ENCODE peak calls at places on chromosomes 13 and 19, in five cellular contexts. Q is stimulated activated CD4-positive, alpha-beta T cell treated with anti-CD3 and anti-CD28 coated beads, Interleukin-2, amount 100 ng/mL, for 48 hours; X is amygdala; J is ascending aorta; N is substantia nigra. T is an unnamed sample.

GRCh38 chr13:27523345-27524073 is 73.1 kb upstream of the MTIF3 start:
- DNase-seq in Q (no peak), X (no peak), J (no peak), N (no peak), T (no peak)

GRCh38 chr19:15730538-15730937 is 2.7 kb downstream of the OR10H2 start:
- DNase-seq in Q (no peak), X (no peak), J (no peak), N (no peak), T (no peak)

GRCh38 chr19:3546119-3546518 is 7.1 kb downstream of the TEKTIP1 start:
- DNase-seq in Q (no peak), X (no peak), J (no peak), N (no peak), T (no peak)

GRCh38 chr13:79566118-79566517 is 85.2 kb downstream of the NDFIP2 start:
- DNase-seq in Q (no peak), X (no peak), J (no peak), N (no peak), T (no peak)

GRCh38 chr13:110845520-110845919 is 69.3 kb downstream of the ANKRD10 start:
- DNase-seq in Q (no peak), X (no peak), J (no peak), N (no peak), T (no peak)

GRCh38 chr13:77860621-77861020 is 58.0 kb downstream of the EDNRB start:
- DNase-seq in Q (no peak), X (no peak), J (no peak), N (no peak), T (no peak)

GRCh38 chr19:56727731-56728130 is 56.2 kb upstream of the ZNF835 start:
- DNase-seq in Q (no peak), X (no peak), J (no peak), N (no peak), T (no peak)

GRCh38 chr13:44050450-44051063 is 170.9 kb downstream of the LACC1 start:
- DNase-seq in Q (no peak), X (no peak), J (no peak), N (no peak), T (no peak)

GRCh38 chr19:48571378-48572162 is 19.6 kb downstream of the SULT2B1 start:
- DNase-seq in Q (no peak), X (no peak), J (no peak), N (no peak), T (no peak)

GRCh38 chr19:4534836-4535658 is at the start of gene PLIN5:
- DNase-seq in Q (peak), X (peak), J (no peak), N (no peak), T (peak)

GRCh38 chr13:30829145-30829544 is 76.9 kb upstream of the MEDAG start:
- DNase-seq in Q (no peak), X (no peak), J (no peak), N (no peak), T (no peak)

GRCh38 chr13:112007191-112007590 is 59.8 kb upstream of the SOX1 start:
- DNase-seq in Q (no peak), X (no peak), J (no peak), N (no peak), T (no peak)

GRCh38 chr13:49063526-49063925 is 87.8 kb downstream of the FNDC3A start:
- DNase-seq in Q (no peak), X (no peak), J (no peak), N (no peak), T (no peak)

GRCh38 chr19:41299755-41300089 is 10.2 kb upstream of the CCDC97 start:
- DNase-seq in Q (no peak), X (no peak), J (no peak), N (no peak), T (peak)

GRCh38 chr13:98751397-98752110 is 918 bp downstream of the SLC15A1 start:
- DNase-seq in Q (no peak), X (no peak), J (no peak), N (no peak), T (no peak)

GRCh38 chr13:40779049-40779448 is 8.1 kb upstream of the MRPS31 start:
- DNase-seq in Q (no peak), X (no peak), J (no peak), N (no peak), T (no peak)

GRCh38 chr13:30726192-30726591 is 9.2 kb upstream of the ALOX5AP start:
- DNase-seq in Q (no peak), X (no peak), J (no peak), N (no peak), T (no peak)

GRCh38 chr13:102610296-102610895 is 13.6 kb downstream of the TPP2 start:
- DNase-seq in Q (no peak), X (no peak), J (no peak), N (no peak), T (no peak)

GRCh38 chr19:44684892-44685847 is 13.8 kb upstream of the CEACAM16 start:
- DNase-seq in Q (no peak), X (no peak), J (no peak), N (no peak), T (no peak)

GRCh38 chr19:48329167-48329891 is 4.0 kb downstream of the EMP3 start:
- DNase-seq in Q (peak), X (no peak), J (no peak), N (no peak), T (no peak)

GRCh38 chr19:46729696-46730095 is 12.8 kb upstream of the PRKD2 start:
- DNase-seq in Q (no peak), X (no peak), J (no peak), N (no peak), T (no peak)

GRCh38 chr19:18373407-18373891 is 12.5 kb upstream of the GDF15 start:
- DNase-seq in Q (no peak), X (no peak), J (no peak), N (no peak), T (no peak)

GRCh38 chr13:26541678-26542553 is 15.6 kb upstream of the WASF3 start:
- DNase-seq in Q (no peak), X (no peak), J (no peak), N (no peak), T (no peak)

GRCh38 chr19:49094505-49095482 is 9.5 kb downstream of the SNRNP70 start:
- DNase-seq in Q (no peak), X (peak), J (no peak), N (peak), T (peak)

GRCh38 chr19:18300930-18301717 is 19.7 kb upstream of the JUND start:
- DNase-seq in Q (no peak), X (no peak), J (peak), N (no peak), T (peak)

GRCh38 chr13:104256701-104257100 is 1190.5 kb upstream of the SLC10A2 start:
- DNase-seq in Q (no peak), X (no peak), J (no peak), N (no peak), T (no peak)